ENCODE peak calls at places on chromosome X, in eight cellular contexts. A is neural progenitor cell, W is PC-3, H is GM23338, J is GM23248, U is HCT116, D is SK-N-SH, Q is OCI-LY7. R is an unnamed sample.

GRCh38 chrX:146154191-146154590 is 336.6 kb downstream of the SLITRK2 start:
- DNase-seq in A (no peak), W (no peak), H (no peak), J (no peak), U (no peak), D (no peak), Q (no peak), R (peak; percentile 19)

GRCh38 chrX:151982217-151982616 is 7.7 kb upstream of the GABRE start:
- DNase-seq in A (no peak), W (peak; percentile 28), H (no peak), J (peak; percentile 82), U (no peak), D (no peak), Q (no peak), R (peak; percentile 39)

GRCh38 chrX:48156014-48156413 is 25.6 kb downstream of the SPACA5B start:
- DNase-seq in A (no peak), W (no peak), H (peak; percentile 1), J (no peak), U (no peak), D (no peak), Q (no peak), R (no peak)

GRCh38 chrX:118872102-118872566 is 48.5 kb downstream of the ZCCHC12 start:
- DNase-seq in A (no peak), W (peak; percentile 77), H (no peak), J (peak; percentile 63), U (no peak), D (no peak), Q (no peak), R (no peak)

GRCh38 chrX:149853925-149854324 is 27.1 kb upstream of the MAGEA8 start:
- DNase-seq in A (no peak), W (no peak), H (no peak), J (no peak), U (no peak), D (no peak), Q (no peak), R (no peak)

GRCh38 chrX:17828156-17828555 is 32.9 kb downstream of the RAI2 start:
- DNase-seq in A (no peak), W (no peak), H (no peak), J (no peak), U (no peak), D (no peak), Q (no peak), R (no peak)

GRCh38 chrX:15854080-15854655 is 445 bp downstream of the AP1S2 start:
- DNase-seq in A (peak; percentile 93), W (peak; percentile 22), H (peak; percentile 54), J (peak; percentile 44), U (no peak), D (peak; percentile 85), Q (peak; percentile 55), R (peak; percentile 79)

GRCh38 chrX:24979081-24979480 is 36.7 kb downstream of the ARX start:
- DNase-seq in A (no peak), W (no peak), H (no peak), J (no peak), U (no peak), D (no peak), Q (no peak), R (no peak)

GRCh38 chrX:46179748-46180147 is 365.5 kb downstream of the ZNF674 start:
- DNase-seq in A (no peak), W (no peak), H (no peak), J (no peak), U (peak; percentile 36), D (no peak), Q (no peak), R (no peak)

GRCh38 chrX:69616520-69617203 is 749 bp downstream of the EDA start:
- DNase-seq in A (peak; percentile 46), W (no peak), H (peak; percentile 21), J (peak; percentile 4), U (no peak), D (peak; percentile 12), Q (no peak), R (peak; percentile 42)

GRCh38 chrX:119399772-119400101 is 601 bp downstream of the SLC25A43 start:
- DNase-seq in A (peak; percentile 33), W (no peak), H (peak; percentile 53), J (peak; percentile 65), U (no peak), D (no peak), Q (no peak), R (no peak)

GRCh38 chrX:39752820-39753219 is 344.9 kb downstream of the BCOR start:
- DNase-seq in A (no peak), W (peak; percentile 30), H (no peak), J (no peak), U (no peak), D (no peak), Q (no peak), R (peak; percentile 52)

GRCh38 chrX:12149670-12150407 is 11.6 kb downstream of the FRMPD4 start:
- DNase-seq in A (no peak), W (peak; percentile 91), H (no peak), J (no peak), U (no peak), D (no peak), Q (no peak), R (no peak)

GRCh38 chrX:13339607-13340006 is 19.8 kb upstream of the ATXN3L start:
- DNase-seq in A (no peak), W (no peak), H (no peak), J (no peak), U (no peak), D (no peak), Q (no peak), R (no peak)

GRCh38 chrX:9310596-9310995 is 154.3 kb upstream of the TBL1X start:
- DNase-seq in A (no peak), W (peak; percentile 63), H (no peak), J (peak; percentile 67), U (no peak), D (no peak), Q (no peak), R (no peak)

GRCh38 chrX:77003956-77004355 is 443.2 kb upstream of the FGF16 start:
- DNase-seq in A (no peak), W (peak; percentile 18), H (no peak), J (peak; percentile 51), U (no peak), D (no peak), Q (no peak), R (peak; percentile 5)

GRCh38 chrX:140090800-140091275 is 125.5 kb upstream of the CXorf66 start:
- DNase-seq in A (no peak), W (no peak), H (no peak), J (no peak), U (no peak), D (no peak), Q (no peak), R (no peak)

GRCh38 chrX:106005684-106006083 is 32.8 kb downstream of the SERPINA7 start:
- DNase-seq in A (no peak), W (no peak), H (no peak), J (no peak), U (no peak), D (no peak), Q (no peak), R (no peak)

GRCh38 chrX:123432362-123433150 is 248.5 kb downstream of the GRIA3 start:
- DNase-seq in A (no peak), W (peak; percentile 80), H (no peak), J (peak; percentile 18), U (no peak), D (no peak), Q (no peak), R (no peak)
- H3K4me2 ChIP-seq in A (no peak overlapping the region), W (peak overlapping the region; percentile 68), H (no peak overlapping the region), J (no peak overlapping the region), U (no peak overlapping the region), D (no peak overlapping the region), Q (no peak overlapping the region), R (no peak overlapping the region)

DNA sequence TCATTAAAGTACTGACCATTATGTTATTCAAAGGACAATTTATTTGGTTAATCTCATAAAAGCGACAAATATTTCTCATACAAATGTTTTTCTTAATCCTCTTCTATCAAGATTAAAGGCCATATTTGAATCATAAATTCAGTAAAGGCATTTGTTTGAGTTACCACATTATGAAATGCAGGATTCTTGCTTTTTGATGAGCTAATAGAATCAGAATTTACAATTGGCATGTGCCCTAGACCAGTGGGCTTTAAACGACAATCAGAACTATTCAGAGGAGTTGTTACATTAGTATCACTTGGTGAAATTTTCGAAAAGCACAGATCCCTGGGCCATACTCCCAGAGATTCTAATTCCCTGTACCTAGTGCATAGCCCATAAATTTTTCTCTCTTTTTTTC is 55.3 kb downstream of the KLHL4 start:
- DNase-seq in A (no peak), W (peak; percentile 20), H (no peak), J (no peak), U (no peak), D (no peak), Q (no peak), R (no peak)
- TF ChIP-seq EZH2phosphoT487 in A (no peak), W (no peak), H (no peak), J (no peak), U (no peak), D (no peak), Q (no peak), R (no peak)

GRCh38 chrX:41337140-41337539 is 3.2 kb downstream of the DDX3X start:
- DNase-seq in A (no peak), W (peak; percentile 25), H (no peak), J (peak; percentile 41), U (no peak), D (no peak), Q (no peak), R (no peak)

GRCh38 chrX:41338422-41338821 is 4.5 kb downstream of the DDX3X start:
- DNase-seq in A (no peak), W (peak; percentile 17), H (no peak), J (peak; percentile 44), U (no peak), D (no peak), Q (no peak), R (no peak)

GRCh38 chrX:41336447-41336846 is 2.5 kb downstream of the DDX3X start:
- DNase-seq in A (no peak), W (no peak), H (no peak), J (no peak), U (no peak), D (no peak), Q (no peak), R (no peak)

GRCh38 chrX:41335590-41336331 is 1.8 kb downstream of the DDX3X start:
- DNase-seq in A (no peak), W (peak; percentile 10), H (no peak), J (peak; percentile 82), U (no peak), D (no peak), Q (no peak), R (no peak)

GRCh38 chrX:41339148-41339547 is 5.2 kb downstream of the DDX3X start:
- DNase-seq in A (no peak), W (no peak), H (no peak), J (no peak), U (no peak), D (no peak), Q (no peak), R (no peak)
- H3K4me3 ChIP-seq in A (no peak overlapping the region), W (no peak overlapping the region), H (peak overlapping the region; percentile 13), J (no peak overlapping the region), U (no peak overlapping the region), D (no peak overlapping the region), Q (peak overlapping the region; percentile 8), R (no peak overlapping the region)

GRCh38 chrX:65406532-65406931 is 128.1 kb downstream of the LAS1L start:
- DNase-seq in A (peak; percentile 2), W (no peak), H (peak; percentile 23), J (peak; percentile 24), U (no peak), D (no peak), Q (no peak), R (peak; percentile 9)

DNA sequence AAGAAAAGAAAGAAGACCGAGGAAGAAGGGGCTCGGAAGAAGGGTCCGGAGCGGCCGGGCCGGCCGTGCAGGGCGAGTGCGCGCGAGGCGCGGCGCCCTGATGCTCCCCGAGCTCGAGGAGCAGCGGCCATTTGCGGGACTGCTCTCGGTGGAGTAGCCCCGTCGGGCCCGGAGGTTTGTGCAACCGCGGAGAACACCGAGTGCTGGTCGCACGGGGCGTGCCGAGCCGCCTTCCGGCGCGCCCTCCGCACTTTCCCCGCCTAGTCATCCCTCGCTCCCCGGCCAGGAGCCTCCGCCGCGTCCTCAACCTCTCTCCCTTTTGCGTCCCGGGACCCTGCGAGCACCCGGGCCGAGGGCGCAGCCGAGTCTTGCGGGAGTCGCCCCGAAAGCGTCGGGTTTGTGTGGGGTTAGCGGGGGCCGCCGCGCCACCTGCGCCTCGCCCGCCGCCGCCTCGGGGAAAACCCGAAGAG is 127.4 kb downstream of the LAS1L start:
- DNase-seq in A (peak; percentile 3), W (no peak), H (peak; percentile 27), J (peak; percentile 22), U (no peak), D (no peak), Q (no peak), R (peak; percentile 9)
- H3K4me2 ChIP-seq in A (no peak overlapping the region), W (no peak overlapping the region), H (peak overlapping the region; percentile 80), J (peak overlapping the region; percentile 12), U (no peak overlapping the region), D (no peak overlapping the region), Q (no peak overlapping the region), R (peak overlapping the region; percentile 80)